ENCODE peak calls at places on chromosomes 16 and 17, in four cellular contexts. One of them, this sample, is unnamed.
A peak's percentile ranks its signal among the peaks of the same experiment; 100 is the strongest.

GRCh38 chr16:79897444-79898146 is 297.1 kb upstream of the MAF start:
- DNase-seq in K562: no peak
- DNase-seq in HepG2: peak; percentile 94
- DNase-seq in H1: no peak
- DNase-seq in this sample: no peak

GRCh38 chr16:85321856-85322271 is 209.6 kb upstream of the CIBAR2 start:
- DNase-seq in K562: peak; percentile 55
- DNase-seq in HepG2: no peak
- DNase-seq in H1: no peak
- DNase-seq in this sample: peak; percentile 75

GRCh38 chr17:76136276-76137025 is 4.6 kb downstream of the FOXJ1 start:
- DNase-seq in K562: no peak
- DNase-seq in HepG2: no peak
- DNase-seq in H1: peak; percentile 78
- DNase-seq in this sample: no peak

GRCh38 chr17:4162775-4163498 is 19.9 kb downstream of the CYB5D2 start:
- DNase-seq in K562: no peak
- DNase-seq in HepG2: no peak
- DNase-seq in H1: no peak
- DNase-seq in this sample: no peak

GRCh38 chr16:66457888-66458287 is 30.8 kb downstream of the BEAN1 start:
- DNase-seq in K562: no peak
- DNase-seq in HepG2: no peak
- DNase-seq in H1: no peak
- DNase-seq in this sample: no peak

GRCh38 chr17:55237268-55237667 is 27.5 kb upstream of the HLF start:
- DNase-seq in K562: no peak
- DNase-seq in HepG2: no peak
- DNase-seq in H1: no peak
- DNase-seq in this sample: no peak

GRCh38 chr17:65553646-65554567 is 7.5 kb downstream of the AXIN2 start:
- DNase-seq in K562: no peak
- DNase-seq in HepG2: no peak
- DNase-seq in H1: no peak
- DNase-seq in this sample: no peak

GRCh38 chr17:63435681-63436522 is 10.2 kb downstream of the CYB561 start:
- DNase-seq in K562: peak; percentile 53
- DNase-seq in HepG2: no peak
- DNase-seq in H1: peak; percentile 75
- DNase-seq in this sample: no peak

GRCh38 chr17:6796887-6797490 is 21.0 kb downstream of the FBXO39 start:
- DNase-seq in K562: no peak
- DNase-seq in HepG2: no peak
- DNase-seq in H1: no peak
- DNase-seq in this sample: no peak

GRCh38 chr16:83653785-83654184 is 154.0 kb upstream of the HSBP1 start:
- DNase-seq in K562: no peak
- DNase-seq in HepG2: no peak
- DNase-seq in H1: no peak
- DNase-seq in this sample: no peak

GRCh38 chr17:50110591-50111349 is 15.6 kb downstream of the PDK2 start:
- DNase-seq in K562: no peak
- DNase-seq in HepG2: no peak
- DNase-seq in H1: no peak
- DNase-seq in this sample: no peak

GRCh38 chr17:19812407-19812806 is 55.3 kb downstream of the ULK2 start:
- DNase-seq in K562: no peak
- DNase-seq in HepG2: no peak
- DNase-seq in H1: no peak
- DNase-seq in this sample: peak; percentile 38

GRCh38 chr16:74497761-74498160 is 76.5 kb upstream of the CLEC18B start:
- DNase-seq in K562: no peak
- DNase-seq in HepG2: no peak
- DNase-seq in H1: no peak
- DNase-seq in this sample: no peak

GRCh38 chr17:73929860-73930430 is 273.5 kb upstream of the RPL38 start:
- DNase-seq in K562: no peak
- DNase-seq in HepG2: no peak
- DNase-seq in H1: no peak
- DNase-seq in this sample: no peak

GRCh38 chr17:65850486-65850885 is 289.0 kb upstream of the AXIN2 start:
- DNase-seq in K562: no peak
- DNase-seq in HepG2: no peak
- DNase-seq in H1: no peak
- DNase-seq in this sample: no peak

GRCh38 chr17:40419559-40420331 is 2.0 kb upstream of the TOP2A start:
- DNase-seq in K562: no peak
- DNase-seq in HepG2: peak; percentile 96
- DNase-seq in H1: no peak
- DNase-seq in this sample: peak; percentile 17

GRCh38 chr16:27690604-27691003 is 140.7 kb downstream of the KATNIP start:
- DNase-seq in K562: peak; percentile 71
- DNase-seq in HepG2: peak; percentile 26
- DNase-seq in H1: peak; percentile 77
- DNase-seq in this sample: peak; percentile 28

GRCh38 chr16:17803625-17804410 is 333.1 kb upstream of the XYLT1 start:
- DNase-seq in K562: no peak
- DNase-seq in HepG2: no peak
- DNase-seq in H1: no peak
- DNase-seq in this sample: no peak

GRCh38 chr16:69382421-69382820 is 3.4 kb downstream of the TERF2 start:
- DNase-seq in K562: no peak
- DNase-seq in HepG2: no peak
- DNase-seq in H1: no peak
- DNase-seq in this sample: no peak

GRCh38 chr16:82331974-82332750 is 162.1 kb upstream of the MPHOSPH6 start:
- DNase-seq in K562: no peak
- DNase-seq in HepG2: peak; percentile 45
- DNase-seq in H1: no peak
- DNase-seq in this sample: no peak

GRCh38 chr17:72004476-72005331 is 116.1 kb upstream of the SOX9 start:
- DNase-seq in K562: no peak
- DNase-seq in HepG2: no peak
- DNase-seq in H1: no peak
- DNase-seq in this sample: no peak

GRCh38 chr16:67100569-67101300 is 9.0 kb upstream of the PHAF1 start:
- DNase-seq in K562: no peak
- DNase-seq in HepG2: no peak
- DNase-seq in H1: no peak
- DNase-seq in this sample: peak; percentile 28

GRCh38 chr17:49944451-49944850 is 24.5 kb upstream of the DLX4 start:
- DNase-seq in K562: no peak
- DNase-seq in HepG2: no peak
- DNase-seq in H1: no peak
- DNase-seq in this sample: no peak

GRCh38 chr16:16020291-16020690 is 70.9 kb downstream of the ABCC1 start:
- DNase-seq in K562: no peak
- DNase-seq in HepG2: no peak
- DNase-seq in H1: no peak
- DNase-seq in this sample: no peak

GRCh38 chr17:60091109-60091508 is 12.4 kb upstream of the HEATR6 start:
- DNase-seq in K562: no peak
- DNase-seq in HepG2: no peak
- DNase-seq in H1: no peak
- DNase-seq in this sample: no peak

GRCh38 chr16:21268236-21268635 is 9.9 kb downstream of the CRYM start:
- DNase-seq in K562: no peak
- DNase-seq in HepG2: no peak
- DNase-seq in H1: no peak
- DNase-seq in this sample: no peak

GRCh38 chr17:77437747-77438146 is 297.0 kb downstream of the SEC14L1 start:
- DNase-seq in K562: no peak
- DNase-seq in HepG2: no peak
- DNase-seq in H1: no peak
- DNase-seq in this sample: no peak

GRCh38 chr17:29705352-29705751 is 82.6 kb upstream of the CORO6 start:
- DNase-seq in K562: no peak
- DNase-seq in HepG2: no peak
- DNase-seq in H1: no peak
- DNase-seq in this sample: no peak
- H2AFZ ChIP-seq in K562: peak overlapping the region; percentile 72
- H2AFZ ChIP-seq in HepG2: no peak overlapping the region
- H2AFZ ChIP-seq in H1: no peak overlapping the region
- H2AFZ ChIP-seq in this sample: no peak overlapping the region

GRCh38 chr17:7844292-7845154 is 10.3 kb upstream of the TMEM88 start:
- DNase-seq in K562: peak; percentile 76
- DNase-seq in HepG2: peak; percentile 92
- DNase-seq in H1: peak; percentile 88
- DNase-seq in this sample: peak; percentile 92
- TF ChIP-seq JUN in K562: no peak
- TF ChIP-seq JUN in HepG2: no peak
- TF ChIP-seq JUN in H1: no peak
- TF ChIP-seq JUN in this sample: no peak

GRCh38 chr17:16988749-16989229 is 16.9 kb upstream of the TNFRSF13B start:
- DNase-seq in K562: no peak
- DNase-seq in HepG2: no peak
- DNase-seq in H1: no peak
- DNase-seq in this sample: no peak

GRCh38 chr17:16987830-16988601 is 16.1 kb upstream of the TNFRSF13B start:
- DNase-seq in K562: peak; percentile 24
- DNase-seq in HepG2: no peak
- DNase-seq in H1: no peak
- DNase-seq in this sample: no peak

GRCh38 chr17:16989230-16989952 is 17.5 kb upstream of the TNFRSF13B start:
- DNase-seq in K562: no peak
- DNase-seq in HepG2: no peak
- DNase-seq in H1: no peak
- DNase-seq in this sample: no peak

GRCh38 chr17:16987001-16987829 is 15.3 kb upstream of the TNFRSF13B start:
- DNase-seq in K562: no peak
- DNase-seq in HepG2: no peak
- DNase-seq in H1: no peak
- DNase-seq in this sample: no peak

GRCh38 chr17:16986391-16986790 is 14.5 kb upstream of the TNFRSF13B start:
- DNase-seq in K562: no peak
- DNase-seq in HepG2: no peak
- DNase-seq in H1: no peak
- DNase-seq in this sample: no peak
- H3K4me2 ChIP-seq in K562: no peak overlapping the region
- H3K4me2 ChIP-seq in HepG2: no peak overlapping the region
- H3K4me2 ChIP-seq in H1: no peak overlapping the region
- H3K4me2 ChIP-seq in this sample: no peak overlapping the region

DNA sequence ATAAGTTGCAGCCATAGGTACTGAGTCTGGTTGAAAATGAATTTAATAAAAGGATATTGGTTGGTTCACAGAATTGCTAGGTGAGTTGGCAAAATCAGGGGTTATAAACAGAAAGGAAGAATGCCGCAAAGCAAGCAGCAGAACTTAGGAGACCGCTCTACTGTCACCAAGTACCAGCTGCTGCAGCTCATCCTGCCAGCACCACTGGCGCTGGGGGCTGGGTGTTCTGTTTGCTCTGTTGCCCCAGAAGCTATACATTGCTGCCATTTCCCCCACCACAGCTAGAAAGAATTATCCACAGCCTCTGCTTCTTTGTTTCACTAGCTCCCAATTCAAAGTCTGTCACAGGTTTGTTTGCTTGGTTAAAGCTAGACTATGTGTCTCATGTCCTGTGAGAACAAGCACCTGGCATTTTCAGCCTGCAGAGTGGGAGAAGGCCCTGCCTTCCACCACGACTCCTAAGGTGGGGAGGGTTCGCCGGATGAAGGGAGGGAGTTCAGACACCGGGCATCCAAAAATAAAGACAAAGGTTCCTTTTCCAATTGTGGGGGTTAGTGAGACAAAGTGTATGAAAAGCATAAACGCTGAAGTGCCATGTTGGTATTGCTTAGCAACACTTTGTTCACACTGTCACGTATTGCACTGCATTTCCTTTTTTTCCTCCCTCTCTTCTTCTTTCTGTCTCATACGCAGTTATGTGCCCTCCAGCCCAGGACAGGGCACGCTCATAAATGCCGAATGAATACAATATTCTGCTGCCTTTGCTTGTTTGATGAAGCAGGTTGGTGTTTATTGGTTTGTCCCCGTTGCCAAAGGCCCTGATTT is 9.6 kb upstream of the CPD start:
- DNase-seq in K562: no peak
- DNase-seq in HepG2: no peak
- DNase-seq in H1: no peak
- DNase-seq in this sample: no peak
- H2AFZ ChIP-seq in K562: peak overlapping the region; percentile 0
- H2AFZ ChIP-seq in HepG2: peak overlapping the region; percentile 89
- H2AFZ ChIP-seq in H1: peak overlapping the region; percentile 66
- H2AFZ ChIP-seq in this sample: no peak overlapping the region

GRCh38 chr17:81223758-81224122 is 975 bp upstream of the CEP131 start:
- DNase-seq in K562: no peak
- DNase-seq in HepG2: no peak
- DNase-seq in H1: no peak
- DNase-seq in this sample: no peak

GRCh38 chr17:81222620-81222905 is 202 bp downstream of the CEP131 start:
- DNase-seq in K562: no peak
- DNase-seq in HepG2: no peak
- DNase-seq in H1: no peak
- DNase-seq in this sample: no peak

GRCh38 chr17:81221371-81221841 is 1.4 kb downstream of the CEP131 start:
- DNase-seq in K562: no peak
- DNase-seq in HepG2: no peak
- DNase-seq in H1: peak; percentile 73
- DNase-seq in this sample: no peak

GRCh38 chr17:81222906-81223757 is at the start of gene CEP131:
- DNase-seq in K562: peak; percentile 98
- DNase-seq in HepG2: peak; percentile 97
- DNase-seq in H1: peak; percentile 100
- DNase-seq in this sample: peak; percentile 98

DNA sequence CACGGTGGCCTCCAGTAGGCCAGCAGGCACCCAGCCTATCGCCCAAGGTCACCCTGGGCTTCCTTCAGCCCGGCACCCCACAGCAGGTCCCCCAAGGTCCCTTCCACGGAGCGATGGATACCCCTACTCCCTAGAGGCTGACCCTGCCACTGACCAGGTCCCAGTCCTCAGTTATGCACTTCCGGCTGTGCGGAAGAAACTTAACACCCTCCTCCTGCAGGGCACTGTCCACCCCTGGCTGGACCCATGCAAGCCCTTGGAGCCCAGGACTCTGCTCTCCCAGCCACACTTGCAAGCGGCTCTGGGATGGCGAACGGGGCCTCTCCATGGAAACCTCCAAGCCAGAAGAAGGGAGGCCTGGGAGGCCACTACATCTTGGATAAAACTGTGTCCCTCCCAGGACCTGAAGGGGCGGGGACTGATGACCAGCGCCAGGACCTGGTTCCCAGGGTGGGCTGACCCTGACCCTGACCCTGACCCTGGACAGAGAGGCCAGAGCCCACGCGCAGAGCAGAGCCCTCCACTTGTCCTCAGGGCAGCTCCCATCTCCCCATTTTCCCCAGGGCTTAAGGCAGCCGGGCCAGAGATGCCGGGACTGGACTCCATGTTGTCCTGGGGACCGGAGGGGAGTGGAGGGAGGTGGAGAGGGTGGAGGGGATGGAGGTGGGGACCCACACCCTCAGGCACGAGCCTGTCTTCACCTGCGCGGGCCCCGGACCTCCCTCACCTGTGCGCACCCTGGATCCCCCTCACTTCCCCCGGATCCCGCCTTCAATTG is 734 bp downstream of the CEP131 start:
- DNase-seq in K562: no peak
- DNase-seq in HepG2: no peak
- DNase-seq in H1: no peak
- DNase-seq in this sample: no peak
- TF ChIP-seq JUN in K562: no peak
- TF ChIP-seq JUN in HepG2: peak; percentile 55
- TF ChIP-seq JUN in H1: no peak
- TF ChIP-seq JUN in this sample: no peak

This sample was measured in endothelial cell of umbilical vein.